ENCODE peak calls at places on chromosomes 5 and 9, in four cellular contexts. N, R, U and F are unnamed samples.

GRCh38 chr5:142512041-142512679 is 173.7 kb downstream of the FGF1 start:
- DNase-seq in R (no peak), N (peak), U (no peak), F (no peak)

GRCh38 chr9:35603506-35603985 is 1.5 kb upstream of the TESK1 start:
- DNase-seq in N (no peak), R (peak), U (no peak), F (no peak)

GRCh38 chr5:1204693-1205242 is 3.4 kb downstream of the SLC6A19 start:
- DNase-seq in N (peak), R (no peak), U (no peak), F (peak)

GRCh38 chr5:79436821-79437220 is 77.1 kb downstream of the HOMER1 start:
- DNase-seq in R (no peak), N (no peak), U (no peak), F (no peak)

GRCh38 chr9:70466976-70467551 is 52.6 kb upstream of the KLF9 start:
- DNase-seq in U (no peak), R (no peak), N (no peak), F (no peak)

GRCh38 chr5:65066385-65066784 is 297.7 kb downstream of the CWC27 start:
- DNase-seq in U (no peak), R (no peak), N (peak), F (no peak)

GRCh38 chr5:138611295-138612220 is 36.4 kb upstream of the HSPA9 start:
- DNase-seq in R (peak), U (peak), N (peak), F (peak)

GRCh38 chr5:102018690-102019089 is 277.4 kb downstream of the SLCO4C1 start:
- DNase-seq in U (no peak), R (no peak), N (peak), F (no peak)

GRCh38 chr5:54595724-54596123 is 78.2 kb downstream of the SNX18 start:
- DNase-seq in N (no peak), R (no peak), U (no peak), F (no peak)

GRCh38 chr5:154768207-154768606 is 13.0 kb downstream of the LARP1 start:
- DNase-seq in U (no peak), R (no peak), N (no peak), F (no peak)

GRCh38 chr5:164300295-164300694 is 794.9 kb downstream of the MAT2B start:
- DNase-seq in R (no peak), N (no peak), U (no peak), F (no peak)

GRCh38 chr5:33049845-33050244 is 338.7 kb downstream of the NPR3 start:
- DNase-seq in R (no peak), U (no peak), N (no peak), F (no peak)

GRCh38 chr5:140632366-140633080 is 452 bp downstream of the CD14 start:
- DNase-seq in N (no peak), R (peak), U (no peak), F (peak)

GRCh38 chr5:606526-607399 is 5.4 kb upstream of the CEP72 start:
- DNase-seq in N (no peak), R (peak), U (no peak), F (no peak)

GRCh38 chr5:79800979-79801827 is 111.6 kb downstream of the CMYA5 start:
- DNase-seq in U (no peak), R (no peak), N (no peak), F (no peak)

GRCh38 chr9:70003786-70004185 is 39.9 kb upstream of the MAMDC2 start:
- DNase-seq in U (no peak), R (no peak), N (no peak), F (no peak)

GRCh38 chr9:112348257-112348992 is 15.0 kb upstream of the PTBP3 start:
- DNase-seq in R (peak), N (peak), U (peak), F (peak)

GRCh38 chr5:79297661-79298060 is 61.7 kb downstream of the JMY start:
- DNase-seq in U (no peak), N (peak), R (no peak), F (no peak)

GRCh38 chr9:98521141-98521540 is 187.6 kb downstream of the GABBR2 start:
- DNase-seq in R (no peak), U (no peak), N (no peak), F (no peak)

GRCh38 chr5:98454904-98455303 is 318.6 kb upstream of the RGMB start:
- DNase-seq in R (no peak), N (no peak), U (no peak), F (no peak)

GRCh38 chr5:31664566-31664965 is 25.6 kb downstream of the PDZD2 start:
- DNase-seq in U (no peak), R (no peak), N (peak), F (peak)

GRCh38 chr9:14092344-14092743 is 221.6 kb downstream of the NFIB start:
- DNase-seq in R (no peak), N (no peak), U (no peak), F (no peak)

GRCh38 chr5:176774216-176775171 is 35.9 kb upstream of the UNC5A start:
- DNase-seq in R (peak), U (no peak), N (no peak), F (peak)

GRCh38 chr5:36680066-36680465 is 73.7 kb downstream of the SLC1A3 start:
- DNase-seq in N (no peak), R (peak), U (no peak), F (no peak)

GRCh38 chr5:14234204-14234603 is 91.1 kb downstream of the TRIO start:
- DNase-seq in N (no peak), U (no peak), R (no peak), F (no peak)

GRCh38 chr5:56327810-56328209 is 94.7 kb upstream of the ANKRD55 start:
- DNase-seq in R (no peak), N (no peak), U (no peak), F (no peak)